ENCODE peak calls at places on chromosomes 11 and 22, in six cellular contexts. W is right lobe of liver, L is aorta, X is mammary epithelial cell, D is ascending aorta, M is PC-9. A is an unnamed sample.

GRCh38 chr11:28673687-28674431 is 565.7 kb downstream of the METTL15 start:
- DNase-seq in W (no peak), L (no peak), X (peak; percentile 46), D (no peak), M (no peak), A (peak; percentile 66)

GRCh38 chr11:63282579-63282978 is 39.2 kb upstream of the SLC22A25 start:
- DNase-seq in W (no peak), L (no peak), X (no peak), D (no peak), M (no peak), A (no peak)

GRCh38 chr22:35301370-35301874 is 1.7 kb downstream of the TOM1 start:
- DNase-seq in W (peak; percentile 85), L (peak; percentile 69), X (peak; percentile 63), D (peak; percentile 76), M (peak; percentile 99), A (no peak)

GRCh38 chr11:14789879-14790484 is 102.0 kb downstream of the CYP2R1 start:
- DNase-seq in W (no peak), L (no peak), X (no peak), D (no peak), M (no peak), A (no peak)

GRCh38 chr11:62399172-62399867 is 19.5 kb upstream of the SCGB1A1 start:
- DNase-seq in W (no peak), L (no peak), X (no peak), D (no peak), M (no peak), A (no peak)

GRCh38 chr11:123308077-123308476 is 113.0 kb upstream of the CLMP start:
- DNase-seq in W (no peak), L (no peak), X (no peak), D (no peak), M (no peak), A (no peak)

GRCh38 chr11:81725691-81726090 is 1008.0 kb downstream of the FAM181B start:
- DNase-seq in W (no peak), L (no peak), X (peak; percentile 19), D (no peak), M (no peak), A (peak; percentile 77)

GRCh38 chr11:13775471-13775870 is 107.0 kb downstream of the FAR1 start:
- DNase-seq in W (no peak), L (no peak), X (no peak), D (no peak), M (no peak), A (no peak)

GRCh38 chr22:29148826-29149225 is 56.9 kb upstream of the EMID1 start:
- DNase-seq in W (no peak), L (no peak), X (no peak), D (peak; percentile 40), M (no peak), A (no peak)

GRCh38 chr11:94525933-94526332 is 13.7 kb downstream of the C11orf97 start:
- DNase-seq in W (peak; percentile 56), L (peak; percentile 92), X (peak; percentile 54), D (peak; percentile 76), M (no peak), A (no peak)

GRCh38 chr11:122931510-122931909 is 49.0 kb downstream of the JHY start:
- DNase-seq in W (no peak), L (no peak), X (no peak), D (no peak), M (no peak), A (no peak)

GRCh38 chr11:41788177-41788576 is 328.7 kb upstream of the LRRC4C start:
- DNase-seq in W (no peak), L (no peak), X (no peak), D (no peak), M (no peak), A (no peak)

GRCh38 chr22:45788530-45788929 is 116.9 kb downstream of the ATXN10 start:
- DNase-seq in W (no peak), L (no peak), X (no peak), D (no peak), M (no peak), A (no peak)

GRCh38 chr11:117925198-117925925 is 3.8 kb downstream of the TMPRSS13 start:
- DNase-seq in W (no peak), L (no peak), X (no peak), D (no peak), M (no peak), A (no peak)

GRCh38 chr11:102453286-102453797 is 777 bp upstream of the TMEM123 start:
- DNase-seq in W (peak; percentile 58), L (no peak), X (peak; percentile 49), D (peak; percentile 66), M (peak; percentile 52), A (peak; percentile 64)

GRCh38 chr11:46826310-46827044 is 19.6 kb downstream of the CKAP5 start:
- DNase-seq in W (peak; percentile 95), L (peak; percentile 90), X (peak; percentile 77), D (peak; percentile 90), M (peak; percentile 61), A (peak; percentile 49)

GRCh38 chr11:68968306-68969255 is 12.2 kb downstream of the MRGPRD start:
- DNase-seq in W (peak; percentile 34), L (peak; percentile 14), X (no peak), D (peak; percentile 58), M (no peak), A (no peak)

GRCh38 chr22:41732096-41732772 is 32.9 kb downstream of the MEI1 start:
- DNase-seq in W (no peak), L (no peak), X (no peak), D (no peak), M (no peak), A (no peak)

GRCh38 chr11:93740031-93740801 is 1.1 kb downstream of the TAF1D start:
- DNase-seq in W (no peak), L (no peak), X (peak; percentile 79), D (no peak), M (peak; percentile 85), A (peak; percentile 46)

GRCh38 chr11:27700351-27701261 is at the start of gene BDNF:
- DNase-seq in W (no peak), L (no peak), X (no peak), D (no peak), M (no peak), A (no peak)

GRCh38 chr22:50459016-50459415 is 15.8 kb downstream of the SBF1 start:
- DNase-seq in W (no peak), L (no peak), X (no peak), D (no peak), M (no peak), A (no peak)

GRCh38 chr11:12166299-12167092 is 56.1 kb downstream of the MICAL2 start:
- DNase-seq in W (no peak), L (no peak), X (no peak), D (peak; percentile 3), M (no peak), A (no peak)

GRCh38 chr11:18785416-18785815 is 6.2 kb downstream of the PTPN5 start:
- DNase-seq in W (no peak), L (no peak), X (no peak), D (no peak), M (no peak), A (no peak)

GRCh38 chr11:890794-891600 is 19.6 kb downstream of the CHID1 start:
- DNase-seq in W (no peak), L (no peak), X (no peak), D (no peak), M (no peak), A (no peak)

GRCh38 chr22:40487663-40488249 is 117.4 kb downstream of the SGSM3 start:
- DNase-seq in W (no peak), L (no peak), X (no peak), D (no peak), M (peak; percentile 52), A (no peak)

GRCh38 chr11:10454902-10455631 is at the start of gene AMPD3:
- DNase-seq in W (no peak), L (no peak), X (peak; percentile 97), D (no peak), M (peak; percentile 86), A (peak; percentile 95)

GRCh38 chr11:73287400-73288101 is 15.4 kb downstream of the P2RY6 start:
- DNase-seq in W (no peak), L (peak; percentile 60), X (no peak), D (no peak), M (no peak), A (no peak)

GRCh38 chr11:29282088-29282487 is 734.7 kb downstream of the KCNA4 start:
- DNase-seq in W (no peak), L (no peak), X (peak; percentile 94), D (no peak), M (peak; percentile 42), A (peak; percentile 86)

GRCh38 chr22:21837184-21837979 is 30.1 kb downstream of the MAPK1 start:
- DNase-seq in W (no peak), L (no peak), X (peak; percentile 85), D (peak; percentile 71), M (peak; percentile 42), A (peak; percentile 74)

GRCh38 chr11:65817312-65817814 is 16.4 kb upstream of the SNX32 start:
- DNase-seq in W (no peak), L (no peak), X (no peak), D (no peak), M (no peak), A (peak; percentile 7)
- H3K27ac ChIP-seq in W (peak overlapping the region; percentile 78), L (no peak overlapping the region), X (peak overlapping the region; percentile 85), D (peak overlapping the region; percentile 25), M (peak overlapping the region; percentile 55), A (peak overlapping the region; percentile 93)

DNA sequence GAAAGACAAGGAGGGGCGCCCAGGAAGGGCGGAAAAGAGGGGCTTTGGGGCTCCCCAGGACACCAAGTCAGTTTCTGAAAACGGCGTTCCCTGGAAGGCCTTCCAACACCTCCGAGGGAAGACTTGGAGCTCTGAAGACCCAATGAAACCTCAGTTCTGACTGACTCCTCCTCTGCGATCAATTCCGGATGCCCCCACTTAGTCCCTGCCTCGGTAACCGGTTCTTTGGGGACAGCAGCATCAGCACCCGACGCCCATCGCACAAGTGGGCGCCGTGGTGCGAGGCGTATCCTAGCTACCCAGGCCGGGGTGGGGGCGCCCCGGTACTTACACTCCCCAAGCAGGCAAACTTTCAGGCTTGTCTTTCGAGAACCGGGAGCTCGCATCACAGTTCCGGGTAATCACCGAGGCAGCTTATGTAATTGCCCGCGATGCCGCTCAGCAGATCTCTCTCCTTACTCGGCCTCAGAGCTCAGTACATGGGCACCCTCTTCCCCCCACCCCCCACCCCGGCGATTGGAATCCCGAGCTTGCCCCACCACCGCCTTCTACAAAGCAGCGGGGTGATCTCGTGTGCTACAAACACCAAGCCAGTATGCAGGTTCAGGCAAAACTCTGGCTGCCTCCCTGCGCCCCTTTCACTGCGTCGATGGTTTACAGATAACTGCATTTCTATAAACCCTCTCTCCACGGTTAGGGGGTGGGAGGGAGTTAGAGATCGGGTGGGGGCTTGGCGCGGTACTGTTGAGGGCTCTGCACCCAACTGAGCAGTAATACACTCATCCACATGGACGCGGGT is 2.0 kb downstream of the TENM4 start:
- DNase-seq in W (no peak), L (peak; percentile 53), X (peak; percentile 51), D (peak; percentile 64), M (no peak), A (no peak)
- H3K27ac ChIP-seq in W (no peak overlapping the region), L (peak overlapping the region; percentile 82), X (peak overlapping the region; percentile 78), D (peak overlapping the region; percentile 89), M (no peak overlapping the region), A (peak overlapping the region; percentile 96)

DNA sequence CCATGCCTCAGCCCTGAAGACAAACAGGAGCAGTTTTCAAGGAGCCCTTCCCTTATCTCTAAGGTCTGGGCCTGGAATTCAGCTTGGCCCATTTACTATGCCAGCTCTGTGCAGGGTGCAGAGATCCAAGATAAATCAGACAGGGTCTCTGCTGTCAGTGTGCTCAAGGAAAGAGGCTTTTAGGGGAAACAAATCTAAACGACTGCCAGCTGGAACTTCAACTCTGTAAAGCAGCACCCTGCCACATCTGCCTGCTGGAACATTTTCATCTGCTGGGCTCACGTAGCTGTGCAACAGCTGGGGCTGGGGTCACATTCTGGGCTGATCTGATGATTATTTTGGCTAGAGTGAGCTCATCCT is 19.8 kb upstream of the EHF start:
- DNase-seq in W (no peak), L (no peak), X (no peak), D (no peak), M (no peak), A (no peak)
- H3K27ac ChIP-seq in W (no peak overlapping the region), L (no peak overlapping the region), X (no peak overlapping the region), D (no peak overlapping the region), M (peak overlapping the region; percentile 91), A (peak overlapping the region; percentile 89)

GRCh38 chr22:23908561-23909205 is 14.5 kb downstream of the MIF start:
- DNase-seq in W (peak; percentile 16), L (no peak), X (no peak), D (no peak), M (no peak), A (no peak)
- H3K27ac ChIP-seq in W (no peak overlapping the region), L (no peak overlapping the region), X (no peak overlapping the region), D (no peak overlapping the region), M (no peak overlapping the region), A (no peak overlapping the region)